ENCODE peak calls at places on chromosome 3, in eight cellular contexts. W is upper lobe of left lung; Z is DND-41; M is Panc1; R is CD8-positive, alpha-beta memory T cell; U is CD4-positive, alpha-beta memory T cell; S is left ventricle myocardium inferior; G is CD4-positive, alpha-beta T cell. T is an unnamed sample.
A peak's percentile ranks its signal among the peaks of the same experiment; 100 is the strongest.

GRCh38 chr3:117836296-117836695 is 1126.7 kb downstream of the TUSC7 start:
- DNase-seq in W (no peak), Z (no peak), G (no peak), U (no peak), S (no peak), M (no peak), R (no peak), T (no peak)

GRCh38 chr3:149388714-149389417 is 11.4 kb upstream of the TM4SF1 start:
- DNase-seq in M (no peak), S (no peak), G (no peak), R (no peak), Z (no peak), U (no peak), W (no peak), T (no peak)

GRCh38 chr3:25725810-25726209 is 57.4 kb downstream of the NGLY1 start:
- DNase-seq in S (no peak), R (no peak), M (no peak), G (no peak), Z (no peak), W (no peak), U (no peak), T (no peak)

GRCh38 chr3:34570916-34571705 is 772.7 kb downstream of the PDCD6IP start:
- DNase-seq in Z (no peak), M (no peak), R (no peak), G (no peak), S (no peak), W (no peak), U (no peak), T (no peak)

GRCh38 chr3:150083653-150084037 is 113.0 kb upstream of the PFN2 start:
- DNase-seq in R (no peak), W (no peak), S (no peak), M (no peak), G (no peak), Z (no peak), U (no peak), T (no peak)

GRCh38 chr3:180624714-180625113 is 22.8 kb downstream of the TTC14 start:
- DNase-seq in S (no peak), M (no peak), W (no peak), U (no peak), Z (no peak), R (no peak), G (no peak), T (no peak)

GRCh38 chr3:13332158-13332557 is 88.0 kb downstream of the NUP210 start:
- DNase-seq in R (no peak), G (no peak), Z (no peak), M (no peak), W (no peak), U (no peak), S (no peak), T (peak; percentile 13)

GRCh38 chr3:48405343-48405881 is 24.5 kb downstream of the PLXNB1 start:
- DNase-seq in M (no peak), S (no peak), W (peak; percentile 48), G (no peak), Z (peak; percentile 2), U (no peak), R (no peak), T (no peak)

GRCh38 chr3:123421353-123422174 is 27.3 kb downstream of the ADCY5 start:
- DNase-seq in G (no peak), W (no peak), Z (peak; percentile 41), R (no peak), M (no peak), S (peak; percentile 60), U (no peak), T (no peak)

GRCh38 chr3:141326626-141327025 is 41.7 kb upstream of the ZBTB38 start:
- DNase-seq in U (no peak), Z (no peak), G (no peak), M (no peak), S (no peak), W (no peak), R (no peak), T (no peak)

GRCh38 chr3:80618295-80619256 is 850.8 kb upstream of the ROBO1 start:
- DNase-seq in R (no peak), U (no peak), W (no peak), G (no peak), M (no peak), S (no peak), Z (no peak), T (no peak)

GRCh38 chr3:196712514-196713413 is 587 bp downstream of the PIGX start:
- DNase-seq in G (peak; percentile 61), Z (no peak), S (peak; percentile 74), W (peak; percentile 95), R (no peak), U (no peak), M (no peak), T (no peak)

GRCh38 chr3:123111640-123112039 is 44.8 kb downstream of the PDIA5 start:
- DNase-seq in M (no peak), G (no peak), S (no peak), Z (no peak), U (no peak), W (no peak), R (no peak), T (no peak)

GRCh38 chr3:186025161-186025560 is 83.7 kb downstream of the ETV5 start:
- DNase-seq in M (no peak), Z (no peak), S (no peak), R (no peak), W (no peak), G (no peak), U (no peak), T (no peak)

GRCh38 chr3:183298708-183299153 is 45.7 kb downstream of the B3GNT5 start:
- DNase-seq in W (no peak), G (no peak), S (peak; percentile 60), R (no peak), U (no peak), Z (no peak), M (no peak), T (peak; percentile 6)

GRCh38 chr3:192915306-192915705 is 2.4 kb downstream of the MB21D2 start:
- DNase-seq in W (no peak), U (no peak), S (no peak), G (no peak), M (no peak), Z (no peak), R (no peak), T (no peak)

GRCh38 chr3:38120690-38121450 is 16.1 kb downstream of the ACAA1 start:
- DNase-seq in S (no peak), U (no peak), W (no peak), M (no peak), Z (no peak), R (no peak), G (no peak), T (no peak)

GRCh38 chr3:33954956-33955355 is 156.5 kb downstream of the PDCD6IP start:
- DNase-seq in Z (no peak), U (no peak), M (no peak), G (no peak), S (no peak), W (no peak), R (no peak), T (no peak)

GRCh38 chr3:159988617-159989251 is at the start of gene IL12A:
- DNase-seq in M (no peak), R (peak; percentile 78), G (peak; percentile 71), W (peak; percentile 95), U (peak; percentile 77), S (peak; percentile 80), Z (no peak), T (peak; percentile 21)

GRCh38 chr3:53109190-53109589 is 21.0 kb downstream of the RFT1 start:
- DNase-seq in W (no peak), S (no peak), U (no peak), M (no peak), Z (peak; percentile 59), G (no peak), R (no peak), T (no peak)

GRCh38 chr3:80564391-80564790 is 796.6 kb upstream of the ROBO1 start:
- DNase-seq in W (no peak), U (no peak), G (no peak), S (no peak), Z (no peak), M (no peak), R (no peak), T (no peak)

GRCh38 chr3:42892169-42892568 is 13.8 kb upstream of the ZNF662 start:
- DNase-seq in G (no peak), W (no peak), R (no peak), S (no peak), M (no peak), U (no peak), Z (no peak), T (no peak)

GRCh38 chr3:194537732-194538247 is 51.0 kb upstream of the ATP13A3 start:
- DNase-seq in U (no peak), M (peak; percentile 43), G (no peak), Z (no peak), R (no peak), S (no peak), W (no peak), T (no peak)

GRCh38 chr3:159672728-159673471 is 315.7 kb upstream of the IL12A start:
- DNase-seq in R (no peak), M (no peak), U (no peak), G (no peak), S (no peak), W (no peak), Z (no peak), T (no peak)

GRCh38 chr3:41418961-41419691 is 219.8 kb downstream of the CTNNB1 start:
- DNase-seq in G (no peak), R (no peak), M (peak; percentile 69), W (no peak), Z (no peak), S (no peak), U (peak; percentile 1), T (no peak)

GRCh38 chr3:198046120-198046857 is 86.3 kb downstream of the LMLN start:
- DNase-seq in M (no peak), W (peak; percentile 38), G (no peak), U (no peak), R (no peak), S (no peak), Z (no peak), T (no peak)

GRCh38 chr3:190345027-190345821 is 23.0 kb upstream of the CLDN1 start:
- DNase-seq in Z (no peak), W (no peak), M (peak; percentile 62), S (peak; percentile 16), R (no peak), G (no peak), U (no peak), T (no peak)

GRCh38 chr3:46221368-46221767 is 13.3 kb upstream of the CCR1 start:
- DNase-seq in M (no peak), S (no peak), W (no peak), U (no peak), R (no peak), Z (no peak), G (no peak), T (no peak)
- H3K27me3 ChIP-seq in M (peaks cover 2% of the 10 kb centered on the region), S (peaks cover 18% of the 10 kb centered on the region), W (no peaks in the 10 kb centered on the region), U (no peaks in the 10 kb centered on the region), R (no peaks in the 10 kb centered on the region), Z (no peaks in the 10 kb centered on the region), G (no peaks in the 10 kb centered on the region), T (no peaks in the 10 kb centered on the region)

GRCh38 chr3:71360694-71361093 is 222.8 kb downstream of the FOXP1 start:
- DNase-seq in U (peak; percentile 39), Z (no peak), S (no peak), G (no peak), W (no peak), M (no peak), R (peak; percentile 7), T (no peak)
- H3K27me3 ChIP-seq in U (no peaks in the 10 kb centered on the region), Z (no peaks in the 10 kb centered on the region), S (no peaks in the 10 kb centered on the region), G (no peaks in the 10 kb centered on the region), W (no peaks in the 10 kb centered on the region), M (no peaks in the 10 kb centered on the region), R (no peaks in the 10 kb centered on the region), T (no peaks in the 10 kb centered on the region)

GRCh38 chr3:18234717-18235335 is 190.3 kb downstream of the SATB1 start:
- DNase-seq in Z (no peak), U (no peak), M (no peak), S (peak; percentile 27), W (no peak), G (no peak), R (no peak), T (no peak)
- H3K27me3 ChIP-seq in Z (no peaks in the 10 kb centered on the region), U (no peaks in the 10 kb centered on the region), M (no peaks in the 10 kb centered on the region), S (no peaks in the 10 kb centered on the region), W (no peaks in the 10 kb centered on the region), G (peaks cover 3% of the 10 kb centered on the region), R (no peaks in the 10 kb centered on the region), T (no peaks in the 10 kb centered on the region)

GRCh38 chr3:163548005-163548404 is 1530.3 kb downstream of the SI start:
- DNase-seq in R (no peak), M (no peak), W (no peak), S (no peak), G (no peak), Z (no peak), U (no peak), T (no peak)
- H3K27me3 ChIP-seq in R (no peaks in the 10 kb centered on the region), M (no peaks in the 10 kb centered on the region), W (no peaks in the 10 kb centered on the region), S (no peaks in the 10 kb centered on the region), G (no peaks in the 10 kb centered on the region), Z (no peaks in the 10 kb centered on the region), U (no peaks in the 10 kb centered on the region), T (no peaks in the 10 kb centered on the region)

T was measured in esophagus squamous epithelium.